ENCODE peak calls at places on chromosomes 11 and 22, in seven cellular contexts. L, F, R, I, N, U and G are unnamed samples.

GRCh38 chr11:110362916-110363574 is 66.6 kb upstream of the RDX start:
- DNase-seq in L (no peak), F (peak), R (peak), I (no peak), N (no peak), U (peak), G (no peak)

GRCh38 chr11:120285256-120285655 is 39.8 kb upstream of the TLCD5 start:
- DNase-seq in L (no peak), F (no peak), R (no peak), I (no peak), N (no peak), U (no peak), G (no peak)

GRCh38 chr22:20290045-20290392 is 21.9 kb upstream of the RTN4R start:
- DNase-seq in L (no peak), F (no peak), R (no peak), I (no peak), N (no peak), U (no peak), G (no peak)

GRCh38 chr11:118263694-118264567 is at the start of gene MPZL2:
- DNase-seq in L (no peak), F (no peak), R (peak), I (no peak), N (no peak), U (no peak), G (no peak)

GRCh38 chr22:33013051-33013450 is 45.1 kb downstream of the SYN3 start:
- DNase-seq in L (no peak), F (no peak), R (no peak), I (no peak), N (no peak), U (no peak), G (no peak)

GRCh38 chr11:75896843-75897419 is 81.9 kb downstream of the UVRAG start:
- DNase-seq in L (peak), F (peak), R (peak), I (peak), N (no peak), U (peak), G (no peak)

GRCh38 chr22:32628626-32629587 is 154.3 kb downstream of the FBXO7 start:
- DNase-seq in L (peak), F (no peak), R (no peak), I (no peak), N (no peak), U (no peak), G (no peak)

GRCh38 chr11:126991596-126991995 is 9.0 kb downstream of the KIRREL3 start:
- DNase-seq in L (no peak), F (no peak), R (peak), I (no peak), N (no peak), U (peak), G (no peak)

GRCh38 chr22:35552186-35552842 is 11.7 kb downstream of the RASD2 start:
- DNase-seq in L (no peak), F (peak), R (no peak), I (no peak), N (peak), U (peak), G (peak)

GRCh38 chr11:31956310-31956709 is 134.6 kb upstream of the RCN1 start:
- DNase-seq in L (no peak), F (peak), R (peak), I (no peak), N (no peak), U (peak), G (no peak)

GRCh38 chr22:43168416-43169309 is 17.3 kb downstream of the TSPO start:
- DNase-seq in L (no peak), F (no peak), R (no peak), I (no peak), N (no peak), U (peak), G (no peak)